ENCODE peak calls at places on chromosomes 5 and 9, in seven cellular contexts. One of them, this sample, is unnamed.

GRCh38 chr9:84822589-84823233 is 153.2 kb downstream of the NTRK2 start:
- DNase-seq in H7: no peak
- DNase-seq in nephron progenitor cell: no peak
- DNase-seq in left cardiac atrium: no peak
- DNase-seq in GM23248: no peak
- DNase-seq in substantia nigra: no peak
- DNase-seq in OCI-M1: no peak
- DNase-seq in this sample: no peak

GRCh38 chr9:19409406-19410194 is 791 bp downstream of the ACER2 start:
- DNase-seq in H7: peak
- DNase-seq in nephron progenitor cell: peak
- DNase-seq in left cardiac atrium: peak
- DNase-seq in GM23248: peak
- DNase-seq in substantia nigra: no peak
- DNase-seq in OCI-M1: peak
- DNase-seq in this sample: peak

GRCh38 chr5:122941737-122942136 is 94.8 kb downstream of the PPIC start:
- DNase-seq in H7: no peak
- DNase-seq in nephron progenitor cell: no peak
- DNase-seq in left cardiac atrium: no peak
- DNase-seq in GM23248: no peak
- DNase-seq in substantia nigra: no peak
- DNase-seq in OCI-M1: no peak
- DNase-seq in this sample: no peak

GRCh38 chr5:66553368-66553912 is 42.8 kb upstream of the MAST4 start:
- DNase-seq in H7: no peak
- DNase-seq in nephron progenitor cell: no peak
- DNase-seq in left cardiac atrium: no peak
- DNase-seq in GM23248: no peak
- DNase-seq in substantia nigra: no peak
- DNase-seq in OCI-M1: no peak
- DNase-seq in this sample: no peak

GRCh38 chr9:137913771-137914767 is 36.5 kb downstream of the CACNA1B start:
- DNase-seq in H7: no peak
- DNase-seq in nephron progenitor cell: no peak
- DNase-seq in left cardiac atrium: no peak
- DNase-seq in GM23248: no peak
- DNase-seq in substantia nigra: no peak
- DNase-seq in OCI-M1: no peak
- DNase-seq in this sample: no peak

GRCh38 chr5:139745121-139745799 is 50.3 kb upstream of the PSD2 start:
- DNase-seq in H7: peak
- DNase-seq in nephron progenitor cell: no peak
- DNase-seq in left cardiac atrium: peak
- DNase-seq in GM23248: peak
- DNase-seq in substantia nigra: no peak
- DNase-seq in OCI-M1: no peak
- DNase-seq in this sample: peak

GRCh38 chr9:92671323-92671722 is 1.4 kb upstream of the IPPK start:
- DNase-seq in H7: no peak
- DNase-seq in nephron progenitor cell: no peak
- DNase-seq in left cardiac atrium: peak
- DNase-seq in GM23248: peak
- DNase-seq in substantia nigra: no peak
- DNase-seq in OCI-M1: no peak
- DNase-seq in this sample: peak

GRCh38 chr5:93674138-93674537 is 67.3 kb downstream of the POU5F2 start:
- DNase-seq in H7: no peak
- DNase-seq in nephron progenitor cell: peak
- DNase-seq in left cardiac atrium: peak
- DNase-seq in GM23248: no peak
- DNase-seq in substantia nigra: no peak
- DNase-seq in OCI-M1: peak
- DNase-seq in this sample: no peak

GRCh38 chr9:9337129-9337528 is 1275.7 kb downstream of the PTPRD start:
- DNase-seq in H7: no peak
- DNase-seq in nephron progenitor cell: no peak
- DNase-seq in left cardiac atrium: no peak
- DNase-seq in GM23248: no peak
- DNase-seq in substantia nigra: no peak
- DNase-seq in OCI-M1: peak
- DNase-seq in this sample: no peak

GRCh38 chr5:65326912-65327311 is 154.8 kb downstream of the ADAMTS6 start:
- DNase-seq in H7: no peak
- DNase-seq in nephron progenitor cell: no peak
- DNase-seq in left cardiac atrium: no peak
- DNase-seq in GM23248: peak
- DNase-seq in substantia nigra: no peak
- DNase-seq in OCI-M1: no peak
- DNase-seq in this sample: peak

GRCh38 chr5:112762113-112762810 is 24.6 kb downstream of the APC start:
- DNase-seq in H7: no peak
- DNase-seq in nephron progenitor cell: no peak
- DNase-seq in left cardiac atrium: no peak
- DNase-seq in GM23248: peak
- DNase-seq in substantia nigra: no peak
- DNase-seq in OCI-M1: no peak
- DNase-seq in this sample: peak

GRCh38 chr9:116144038-116144437 is 9.6 kb upstream of the PAPPA start:
- DNase-seq in H7: no peak
- DNase-seq in nephron progenitor cell: no peak
- DNase-seq in left cardiac atrium: no peak
- DNase-seq in GM23248: peak
- DNase-seq in substantia nigra: no peak
- DNase-seq in OCI-M1: no peak
- DNase-seq in this sample: peak

GRCh38 chr5:78930742-78931141 is 54.4 kb downstream of the ARSB start:
- DNase-seq in H7: no peak
- DNase-seq in nephron progenitor cell: no peak
- DNase-seq in left cardiac atrium: peak
- DNase-seq in GM23248: peak
- DNase-seq in substantia nigra: no peak
- DNase-seq in OCI-M1: no peak
- DNase-seq in this sample: peak

GRCh38 chr9:2465921-2466460 is 155.6 kb upstream of the VLDLR start:
- DNase-seq in H7: no peak
- DNase-seq in nephron progenitor cell: no peak
- DNase-seq in left cardiac atrium: no peak
- DNase-seq in GM23248: no peak
- DNase-seq in substantia nigra: no peak
- DNase-seq in OCI-M1: peak
- DNase-seq in this sample: no peak

GRCh38 chr5:54889826-54890225 is 95.6 kb downstream of the ESM1 start:
- DNase-seq in H7: no peak
- DNase-seq in nephron progenitor cell: no peak
- DNase-seq in left cardiac atrium: no peak
- DNase-seq in GM23248: peak
- DNase-seq in substantia nigra: no peak
- DNase-seq in OCI-M1: no peak
- DNase-seq in this sample: peak

GRCh38 chr5:33102551-33102950 is 338.2 kb upstream of the TARS1 start:
- DNase-seq in H7: no peak
- DNase-seq in nephron progenitor cell: no peak
- DNase-seq in left cardiac atrium: no peak
- DNase-seq in GM23248: no peak
- DNase-seq in substantia nigra: no peak
- DNase-seq in OCI-M1: no peak
- DNase-seq in this sample: no peak

GRCh38 chr5:173680660-173681242 is 64.3 kb upstream of the BOD1 start:
- DNase-seq in H7: no peak
- DNase-seq in nephron progenitor cell: no peak
- DNase-seq in left cardiac atrium: no peak
- DNase-seq in GM23248: no peak
- DNase-seq in substantia nigra: no peak
- DNase-seq in OCI-M1: no peak
- DNase-seq in this sample: no peak

GRCh38 chr9:127903557-127904475 is 4.4 kb upstream of the ST6GALNAC6 start:
- DNase-seq in H7: peak
- DNase-seq in nephron progenitor cell: peak
- DNase-seq in left cardiac atrium: peak
- DNase-seq in GM23248: peak
- DNase-seq in substantia nigra: no peak
- DNase-seq in OCI-M1: peak
- DNase-seq in this sample: peak

GRCh38 chr5:171299228-171299627 is 9.8 kb upstream of the TLX3 start:
- DNase-seq in H7: no peak
- DNase-seq in nephron progenitor cell: no peak
- DNase-seq in left cardiac atrium: no peak
- DNase-seq in GM23248: no peak
- DNase-seq in substantia nigra: no peak
- DNase-seq in OCI-M1: no peak
- DNase-seq in this sample: no peak

GRCh38 chr9:89497978-89498844 is at the start of gene SEMA4D:
- DNase-seq in H7: peak
- DNase-seq in nephron progenitor cell: peak
- DNase-seq in left cardiac atrium: peak
- DNase-seq in GM23248: peak
- DNase-seq in substantia nigra: peak
- DNase-seq in OCI-M1: peak
- DNase-seq in this sample: peak

GRCh38 chr9:93143830-93144530 is 9.9 kb upstream of the NINJ1 start:
- DNase-seq in H7: peak
- DNase-seq in nephron progenitor cell: no peak
- DNase-seq in left cardiac atrium: no peak
- DNase-seq in GM23248: peak
- DNase-seq in substantia nigra: peak
- DNase-seq in OCI-M1: no peak
- DNase-seq in this sample: peak

GRCh38 chr9:115362101-115362500 is 244.1 kb upstream of the TNC start:
- DNase-seq in H7: no peak
- DNase-seq in nephron progenitor cell: no peak
- DNase-seq in left cardiac atrium: no peak
- DNase-seq in GM23248: no peak
- DNase-seq in substantia nigra: no peak
- DNase-seq in OCI-M1: no peak
- DNase-seq in this sample: no peak

GRCh38 chr9:91132576-91133073 is 229.1 kb downstream of the AUH start:
- DNase-seq in H7: no peak
- DNase-seq in nephron progenitor cell: no peak
- DNase-seq in left cardiac atrium: no peak
- DNase-seq in GM23248: no peak
- DNase-seq in substantia nigra: no peak
- DNase-seq in OCI-M1: no peak
- DNase-seq in this sample: no peak

GRCh38 chr5:149175346-149176113 is 34.2 kb downstream of the ABLIM3 start:
- DNase-seq in H7: no peak
- DNase-seq in nephron progenitor cell: no peak
- DNase-seq in left cardiac atrium: peak
- DNase-seq in GM23248: peak
- DNase-seq in substantia nigra: no peak
- DNase-seq in OCI-M1: no peak
- DNase-seq in this sample: peak

GRCh38 chr9:7536310-7536939 is 263.2 kb downstream of the DMAC1 start:
- DNase-seq in H7: peak
- DNase-seq in nephron progenitor cell: peak
- DNase-seq in left cardiac atrium: peak
- DNase-seq in GM23248: peak
- DNase-seq in substantia nigra: no peak
- DNase-seq in OCI-M1: peak
- DNase-seq in this sample: peak

GRCh38 chr5:73213566-73213998 is 40.6 kb downstream of the TMEM174 start:
- DNase-seq in H7: peak
- DNase-seq in nephron progenitor cell: no peak
- DNase-seq in left cardiac atrium: no peak
- DNase-seq in GM23248: peak
- DNase-seq in substantia nigra: no peak
- DNase-seq in OCI-M1: no peak
- DNase-seq in this sample: peak

GRCh38 chr9:69324549-69325401 is at the start of gene ENTREP1:
- DNase-seq in H7: peak
- DNase-seq in nephron progenitor cell: peak
- DNase-seq in left cardiac atrium: peak
- DNase-seq in GM23248: peak
- DNase-seq in substantia nigra: no peak
- DNase-seq in OCI-M1: no peak
- DNase-seq in this sample: peak

GRCh38 chr9:109033941-109034700 is 20.8 kb upstream of the CTNNAL1 start:
- DNase-seq in H7: no peak
- DNase-seq in nephron progenitor cell: no peak
- DNase-seq in left cardiac atrium: no peak
- DNase-seq in GM23248: peak
- DNase-seq in substantia nigra: no peak
- DNase-seq in OCI-M1: no peak
- DNase-seq in this sample: no peak

GRCh38 chr9:26955222-26955903 is 849 bp upstream of the IFT74 start:
- DNase-seq in H7: no peak
- DNase-seq in nephron progenitor cell: no peak
- DNase-seq in left cardiac atrium: no peak
- DNase-seq in GM23248: peak
- DNase-seq in substantia nigra: no peak
- DNase-seq in OCI-M1: peak
- DNase-seq in this sample: peak

GRCh38 chr9:739362-739761 is 102.1 kb upstream of the DMRT1 start:
- DNase-seq in H7: no peak
- DNase-seq in nephron progenitor cell: no peak
- DNase-seq in left cardiac atrium: no peak
- DNase-seq in GM23248: no peak
- DNase-seq in substantia nigra: no peak
- DNase-seq in OCI-M1: no peak
- DNase-seq in this sample: no peak

GRCh38 chr9:5714501-5715401 is 85.8 kb downstream of the RIC1 start:
- DNase-seq in H7: peak
- DNase-seq in nephron progenitor cell: no peak
- DNase-seq in left cardiac atrium: no peak
- DNase-seq in GM23248: peak
- DNase-seq in substantia nigra: no peak
- DNase-seq in OCI-M1: peak
- DNase-seq in this sample: no peak

GRCh38 chr9:124941689-124942561 is 1.0 kb upstream of the GOLGA1 start:
- DNase-seq in H7: peak
- DNase-seq in nephron progenitor cell: peak
- DNase-seq in left cardiac atrium: peak
- DNase-seq in GM23248: peak
- DNase-seq in substantia nigra: no peak
- DNase-seq in OCI-M1: peak
- DNase-seq in this sample: peak

GRCh38 chr5:17187401-17187800 is 30.0 kb upstream of the BASP1 start:
- DNase-seq in H7: no peak
- DNase-seq in nephron progenitor cell: no peak
- DNase-seq in left cardiac atrium: no peak
- DNase-seq in GM23248: peak
- DNase-seq in substantia nigra: no peak
- DNase-seq in OCI-M1: no peak
- DNase-seq in this sample: peak

This sample was measured in AG20443.